ENCODE peak calls at places on chromosome 12, in six cellular contexts. One of them, this sample, is unnamed. For H3K36me3, the result is how much of the 10 kb centered on the place peaks cover.

GRCh38 chr12:94879542-94879941 is 124.0 kb downstream of the NDUFA12 start:
- DNase-seq in HCT116: no peak
- DNase-seq in stomach: no peak
- DNase-seq in breast epithelium: no peak
- DNase-seq in suprapubic skin: no peak
- DNase-seq in right lobe of liver: no peak
- DNase-seq in this sample: no peak

GRCh38 chr12:68477256-68477655 is 133.4 kb upstream of the RAP1B start:
- DNase-seq in breast epithelium: no peak
- DNase-seq in right lobe of liver: no peak
- DNase-seq in stomach: no peak
- DNase-seq in HCT116: no peak
- DNase-seq in suprapubic skin: no peak
- DNase-seq in this sample: no peak

GRCh38 chr12:82963961-82964360 is 277.3 kb downstream of the TMTC2 start:
- DNase-seq in suprapubic skin: no peak
- DNase-seq in right lobe of liver: no peak
- DNase-seq in HCT116: no peak
- DNase-seq in stomach: no peak
- DNase-seq in breast epithelium: no peak
- DNase-seq in this sample: no peak

GRCh38 chr12:52677126-52677525 is 3.1 kb downstream of the KRT1 start:
- DNase-seq in breast epithelium: no peak
- DNase-seq in stomach: no peak
- DNase-seq in right lobe of liver: no peak
- DNase-seq in suprapubic skin: no peak
- DNase-seq in HCT116: no peak
- DNase-seq in this sample: no peak

GRCh38 chr12:74552201-74552600 is 14.6 kb downstream of the ATXN7L3B start:
- DNase-seq in stomach: no peak
- DNase-seq in right lobe of liver: no peak
- DNase-seq in suprapubic skin: no peak
- DNase-seq in breast epithelium: no peak
- DNase-seq in HCT116: no peak
- DNase-seq in this sample: no peak

GRCh38 chr12:67434653-67435375 is 165.7 kb downstream of the CAND1 start:
- DNase-seq in suprapubic skin: no peak
- DNase-seq in HCT116: no peak
- DNase-seq in breast epithelium: no peak
- DNase-seq in stomach: no peak
- DNase-seq in right lobe of liver: no peak
- DNase-seq in this sample: no peak

GRCh38 chr12:78473136-78473535 is 391.4 kb upstream of the SYT1 start:
- DNase-seq in stomach: no peak
- DNase-seq in right lobe of liver: no peak
- DNase-seq in breast epithelium: no peak
- DNase-seq in suprapubic skin: no peak
- DNase-seq in HCT116: no peak
- DNase-seq in this sample: no peak

GRCh38 chr12:123808167-123808566 is 46.1 kb downstream of the DNAH10 start:
- DNase-seq in suprapubic skin: no peak
- DNase-seq in breast epithelium: no peak
- DNase-seq in HCT116: peak
- DNase-seq in stomach: no peak
- DNase-seq in right lobe of liver: no peak
- DNase-seq in this sample: no peak

GRCh38 chr12:47576256-47576655 is 129.6 kb downstream of the RPAP3 start:
- DNase-seq in right lobe of liver: no peak
- DNase-seq in suprapubic skin: no peak
- DNase-seq in HCT116: no peak
- DNase-seq in stomach: no peak
- DNase-seq in breast epithelium: no peak
- DNase-seq in this sample: no peak

GRCh38 chr12:4280351-4281163 is 7.0 kb downstream of the CCND2 start:
- DNase-seq in stomach: no peak
- DNase-seq in HCT116: no peak
- DNase-seq in suprapubic skin: no peak
- DNase-seq in breast epithelium: no peak
- DNase-seq in right lobe of liver: no peak
- DNase-seq in this sample: peak

GRCh38 chr12:104182144-104182543 is 33.4 kb upstream of the TXNRD1 start:
- DNase-seq in right lobe of liver: peak
- DNase-seq in stomach: peak
- DNase-seq in breast epithelium: peak
- DNase-seq in HCT116: no peak
- DNase-seq in suprapubic skin: peak
- DNase-seq in this sample: peak

GRCh38 chr12:96261557-96261956 is 67.4 kb downstream of the ELK3 start:
- DNase-seq in HCT116: no peak
- DNase-seq in right lobe of liver: no peak
- DNase-seq in breast epithelium: no peak
- DNase-seq in suprapubic skin: no peak
- DNase-seq in stomach: no peak
- DNase-seq in this sample: no peak

GRCh38 chr12:77047341-77048202 is 17.8 kb downstream of the E2F7 start:
- DNase-seq in stomach: no peak
- DNase-seq in suprapubic skin: no peak
- DNase-seq in HCT116: no peak
- DNase-seq in breast epithelium: no peak
- DNase-seq in right lobe of liver: no peak
- DNase-seq in this sample: no peak

GRCh38 chr12:42568952-42569916 is 20.3 kb downstream of the PRICKLE1 start:
- DNase-seq in right lobe of liver: no peak
- DNase-seq in suprapubic skin: no peak
- DNase-seq in HCT116: peak
- DNase-seq in breast epithelium: no peak
- DNase-seq in stomach: no peak
- DNase-seq in this sample: no peak

GRCh38 chr12:123854918-123855317 is 92.8 kb downstream of the DNAH10 start:
- DNase-seq in right lobe of liver: no peak
- DNase-seq in stomach: no peak
- DNase-seq in suprapubic skin: no peak
- DNase-seq in HCT116: no peak
- DNase-seq in breast epithelium: no peak
- DNase-seq in this sample: no peak

GRCh38 chr12:22728989-22729388 is 104.0 kb downstream of the ETNK1 start:
- DNase-seq in HCT116: no peak
- DNase-seq in suprapubic skin: no peak
- DNase-seq in right lobe of liver: no peak
- DNase-seq in stomach: no peak
- DNase-seq in breast epithelium: no peak
- DNase-seq in this sample: no peak

GRCh38 chr12:24109381-24110039 is 160.0 kb upstream of the SOX5 start:
- DNase-seq in right lobe of liver: no peak
- DNase-seq in HCT116: no peak
- DNase-seq in stomach: no peak
- DNase-seq in breast epithelium: no peak
- DNase-seq in suprapubic skin: no peak
- DNase-seq in this sample: no peak

GRCh38 chr12:108720757-108721514 is 10.4 kb downstream of the CORO1C start:
- DNase-seq in breast epithelium: no peak
- DNase-seq in HCT116: no peak
- DNase-seq in suprapubic skin: no peak
- DNase-seq in right lobe of liver: no peak
- DNase-seq in stomach: no peak
- DNase-seq in this sample: no peak

GRCh38 chr12:34400986-34401658 is 378.8 kb downstream of the ALG10 start:
- DNase-seq in breast epithelium: peak
- DNase-seq in suprapubic skin: peak
- DNase-seq in HCT116: no peak
- DNase-seq in stomach: peak
- DNase-seq in right lobe of liver: peak
- DNase-seq in this sample: peak

GRCh38 chr12:6407206-6407954 is 23.4 kb downstream of the LTBR start:
- DNase-seq in breast epithelium: no peak
- DNase-seq in HCT116: no peak
- DNase-seq in stomach: no peak
- DNase-seq in right lobe of liver: no peak
- DNase-seq in suprapubic skin: no peak
- DNase-seq in this sample: no peak

GRCh38 chr12:112031472-112031871 is 18.2 kb downstream of the ERP29 start:
- DNase-seq in breast epithelium: no peak
- DNase-seq in stomach: no peak
- DNase-seq in right lobe of liver: no peak
- DNase-seq in HCT116: no peak
- DNase-seq in suprapubic skin: no peak
- DNase-seq in this sample: no peak

GRCh38 chr12:101042211-101042610 is 167.8 kb downstream of the SLC5A8 start:
- DNase-seq in stomach: no peak
- DNase-seq in suprapubic skin: no peak
- DNase-seq in right lobe of liver: no peak
- DNase-seq in breast epithelium: no peak
- DNase-seq in HCT116: no peak
- DNase-seq in this sample: no peak

GRCh38 chr12:98799411-98799810 is 154.3 kb downstream of the APAF1 start:
- DNase-seq in breast epithelium: no peak
- DNase-seq in HCT116: peak
- DNase-seq in right lobe of liver: no peak
- DNase-seq in stomach: no peak
- DNase-seq in suprapubic skin: no peak
- DNase-seq in this sample: no peak

GRCh38 chr12:62772556-62772955 is 162.4 kb downstream of the PPM1H start:
- DNase-seq in stomach: no peak
- DNase-seq in HCT116: no peak
- DNase-seq in suprapubic skin: no peak
- DNase-seq in right lobe of liver: no peak
- DNase-seq in breast epithelium: no peak
- DNase-seq in this sample: no peak

GRCh38 chr12:124286414-124286813 is 8.5 kb upstream of the RFLNA start:
- DNase-seq in HCT116: no peak
- DNase-seq in suprapubic skin: no peak
- DNase-seq in stomach: no peak
- DNase-seq in right lobe of liver: no peak
- DNase-seq in breast epithelium: peak
- DNase-seq in this sample: no peak

GRCh38 chr12:55743131-55743921 is 404 bp downstream of the GDF11 start:
- DNase-seq in breast epithelium: no peak
- DNase-seq in right lobe of liver: no peak
- DNase-seq in stomach: peak
- DNase-seq in HCT116: no peak
- DNase-seq in suprapubic skin: peak
- DNase-seq in this sample: peak
- TF ChIP-seq POLR2A in breast epithelium: no peak
- TF ChIP-seq POLR2A in right lobe of liver: no peak
- TF ChIP-seq POLR2A in stomach: no peak
- TF ChIP-seq POLR2A in HCT116: no peak
- TF ChIP-seq POLR2A in suprapubic skin: no peak
- TF ChIP-seq POLR2A in this sample: no peak

GRCh38 chr12:50174971-50175715 is 8.0 kb upstream of the CERS5 start:
- DNase-seq in stomach: no peak
- DNase-seq in suprapubic skin: no peak
- DNase-seq in breast epithelium: no peak
- DNase-seq in HCT116: peak
- DNase-seq in right lobe of liver: no peak
- DNase-seq in this sample: no peak
- H3K36me3 ChIP-seq in stomach: under half
- H3K36me3 ChIP-seq in suprapubic skin: under half
- H3K36me3 ChIP-seq in breast epithelium: under half
- H3K36me3 ChIP-seq in HCT116: under half
- H3K36me3 ChIP-seq in right lobe of liver: under half
- H3K36me3 ChIP-seq in this sample: under half

GRCh38 chr12:54527631-54527929 is 21.8 kb upstream of the PDE1B start:
- DNase-seq in suprapubic skin: no peak
- DNase-seq in HCT116: no peak
- DNase-seq in right lobe of liver: no peak
- DNase-seq in stomach: no peak
- DNase-seq in breast epithelium: no peak
- DNase-seq in this sample: no peak
- TF ChIP-seq POLR2A in suprapubic skin: no peak
- TF ChIP-seq POLR2A in HCT116: no peak
- TF ChIP-seq POLR2A in right lobe of liver: no peak
- TF ChIP-seq POLR2A in stomach: no peak
- TF ChIP-seq POLR2A in breast epithelium: no peak
- TF ChIP-seq POLR2A in this sample: no peak

GRCh38 chr12:57448669-57449068 is 6.4 kb upstream of the INHBE start:
- DNase-seq in suprapubic skin: no peak
- DNase-seq in breast epithelium: no peak
- DNase-seq in stomach: no peak
- DNase-seq in right lobe of liver: no peak
- DNase-seq in HCT116: no peak
- DNase-seq in this sample: no peak

GRCh38 chr12:57450057-57450456 is 5.0 kb upstream of the INHBE start:
- DNase-seq in stomach: no peak
- DNase-seq in HCT116: no peak
- DNase-seq in suprapubic skin: no peak
- DNase-seq in breast epithelium: no peak
- DNase-seq in right lobe of liver: no peak
- DNase-seq in this sample: no peak

GRCh38 chr12:57444744-57445143 is 10.2 kb downstream of the INHBC start:
- DNase-seq in breast epithelium: no peak
- DNase-seq in stomach: no peak
- DNase-seq in suprapubic skin: no peak
- DNase-seq in right lobe of liver: no peak
- DNase-seq in HCT116: no peak
- DNase-seq in this sample: no peak

GRCh38 chr12:57449375-57449774 is 5.7 kb upstream of the INHBE start:
- DNase-seq in HCT116: no peak
- DNase-seq in right lobe of liver: no peak
- DNase-seq in breast epithelium: no peak
- DNase-seq in suprapubic skin: no peak
- DNase-seq in stomach: no peak
- DNase-seq in this sample: no peak

DNA sequence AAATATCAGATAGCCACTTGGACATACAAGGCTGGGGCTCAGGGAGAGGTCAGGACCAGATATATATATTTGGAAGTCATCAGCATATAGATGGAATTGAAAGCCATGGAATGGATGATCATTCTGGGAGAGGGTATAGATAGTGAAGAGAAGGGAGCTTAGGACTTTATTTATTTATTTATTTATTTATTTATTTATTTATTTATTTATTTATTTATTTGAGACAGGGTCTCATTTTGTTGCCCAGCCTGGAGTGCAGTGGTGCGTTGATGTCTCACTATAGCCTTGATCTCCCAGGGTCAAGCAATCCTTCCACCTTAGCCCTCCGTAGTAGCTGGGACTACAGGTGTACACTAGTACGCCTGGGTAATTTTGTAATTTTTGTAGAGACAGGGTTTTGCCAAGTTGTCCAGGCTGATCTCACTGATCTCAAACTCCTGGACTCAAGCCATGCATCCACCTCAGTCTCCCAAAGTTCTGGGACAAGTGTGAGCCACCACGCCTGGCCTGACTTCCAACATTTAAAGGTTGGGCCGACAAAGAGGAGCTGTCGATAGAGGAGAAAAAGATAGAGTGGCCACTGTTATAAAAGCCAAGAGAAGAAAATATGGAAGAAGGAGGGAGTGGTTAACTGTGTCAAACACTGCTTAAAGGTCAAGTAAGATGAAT is 8.7 kb upstream of the INHBE start:
- DNase-seq in right lobe of liver: no peak
- DNase-seq in breast epithelium: no peak
- DNase-seq in suprapubic skin: no peak
- DNase-seq in HCT116: no peak
- DNase-seq in stomach: no peak
- DNase-seq in this sample: no peak
- H3K36me3 ChIP-seq in right lobe of liver: under half
- H3K36me3 ChIP-seq in breast epithelium: under half
- H3K36me3 ChIP-seq in suprapubic skin: under half
- H3K36me3 ChIP-seq in HCT116: under half
- H3K36me3 ChIP-seq in stomach: under half
- H3K36me3 ChIP-seq in this sample: under half

This sample was measured in ovary.